ENCODE peak calls at places on chromosomes 12 and 14, in four cellular contexts. F is AG08395, B is NCI-H510A treated with DMSO at 0.1 percent for 48 hours, H is left kidney. E is an unnamed sample.

GRCh38 chr12:58633479-58633878 is 286.8 kb downstream of the LRIG3 start:
- DNase-seq in F (no peak), B (no peak), H (no peak), E (no peak)

GRCh38 chr14:100376751-100377171 is 53.6 kb downstream of the SLC25A47 start:
- DNase-seq in F (no peak), B (peak), H (no peak), E (peak)

GRCh38 chr14:103057028-103057371 is 349 bp downstream of the CDC42BPB start:
- DNase-seq in F (no peak), B (no peak), H (peak), E (no peak)

GRCh38 chr12:108666326-108666995 is 32.8 kb upstream of the SELPLG start:
- DNase-seq in F (peak), B (no peak), H (no peak), E (peak)

GRCh38 chr12:110546339-110546738 is 36.8 kb downstream of the PPTC7 start:
- DNase-seq in F (peak), B (no peak), H (no peak), E (peak)

GRCh38 chr12:124109760-124110159 is 136.7 kb downstream of the ZNF664 start:
- DNase-seq in F (peak), B (no peak), H (no peak), E (peak)

GRCh38 chr14:64444984-64445845 is 20.1 kb upstream of the AKAP5 start:
- DNase-seq in F (peak), B (no peak), H (peak), E (peak)

GRCh38 chr14:95045836-95046430 is 111.4 kb downstream of the DICER1 start:
- DNase-seq in F (no peak), B (no peak), H (no peak), E (no peak)

GRCh38 chr14:77359626-77360025 is 17.3 kb downstream of the TMED8 start:
- DNase-seq in F (no peak), B (no peak), H (no peak), E (no peak)

GRCh38 chr12:48615681-48616080 is 45.8 kb upstream of the LALBA start:
- DNase-seq in F (no peak), B (no peak), H (no peak), E (no peak)

GRCh38 chr12:8985213-8985612 is 4.1 kb upstream of the KLRG1 start:
- DNase-seq in F (no peak), B (no peak), H (no peak), E (no peak)

GRCh38 chr14:50007123-50007903 is 109.1 kb downstream of the VCPKMT start:
- DNase-seq in F (no peak), B (no peak), H (peak), E (no peak)

GRCh38 chr14:34766060-34766459 is 51.7 kb upstream of the CFL2 start:
- DNase-seq in F (no peak), B (no peak), H (no peak), E (no peak)

GRCh38 chr12:44875417-44875953 is 630 bp downstream of the NELL2 start:
- DNase-seq in F (no peak), B (peak), H (peak), E (no peak)

GRCh38 chr12:94951071-94951639 is 52.3 kb downstream of the NDUFA12 start:
- DNase-seq in F (no peak), B (no peak), H (peak), E (no peak)

GRCh38 chr14:103625361-103626095 is 3.5 kb upstream of the KLC1 start:
- DNase-seq in F (no peak), B (peak), H (no peak), E (no peak)

GRCh38 chr14:88166616-88167015 is 156.5 kb downstream of the KCNK10 start:
- DNase-seq in F (no peak), B (no peak), H (no peak), E (peak)

GRCh38 chr14:87049886-87050820 is 942.8 kb downstream of the GALC start:
- DNase-seq in F (peak), B (peak), H (peak), E (peak)

GRCh38 chr14:105941226-105942166 is 415.1 kb downstream of the TMEM121 start:
- DNase-seq in F (no peak), B (no peak), H (no peak), E (no peak)

GRCh38 chr12:1926274-1926673 is 7.8 kb upstream of the CACNA2D4 start:
- DNase-seq in F (no peak), B (no peak), H (no peak), E (no peak)